ENCODE peak calls at places on chromosomes 4 and X, in five cellular contexts. One of them, this sample, is unnamed.

GRCh38 chr4:4659871-4660651 is 118.2 kb upstream of the STX18 start:
- DNase-seq in SK-N-SH: no peak
- DNase-seq in GM12878: no peak
- DNase-seq in K562: peak; percentile 44
- DNase-seq in HepG2: no peak
- DNase-seq in this sample: no peak

GRCh38 chr4:40579983-40580382 is 49.7 kb downstream of the RBM47 start:
- DNase-seq in SK-N-SH: no peak
- DNase-seq in GM12878: no peak
- DNase-seq in K562: no peak
- DNase-seq in HepG2: no peak
- DNase-seq in this sample: no peak

GRCh38 chrX:110310896-110311295 is 7.0 kb downstream of the AMMECR1 start:
- DNase-seq in SK-N-SH: no peak
- DNase-seq in GM12878: no peak
- DNase-seq in K562: peak; percentile 15
- DNase-seq in HepG2: no peak
- DNase-seq in this sample: no peak

GRCh38 chr4:151917145-151917775 is 156.5 kb upstream of the GATB start:
- DNase-seq in SK-N-SH: no peak
- DNase-seq in GM12878: no peak
- DNase-seq in K562: no peak
- DNase-seq in HepG2: no peak
- DNase-seq in this sample: no peak

GRCh38 chr4:83213640-83214039 is 71.0 kb downstream of the COQ2 start:
- DNase-seq in SK-N-SH: no peak
- DNase-seq in GM12878: no peak
- DNase-seq in K562: no peak
- DNase-seq in HepG2: no peak
- DNase-seq in this sample: no peak

GRCh38 chr4:184080674-184081073 is 137.0 kb downstream of the ENPP6 start:
- DNase-seq in SK-N-SH: no peak
- DNase-seq in GM12878: no peak
- DNase-seq in K562: no peak
- DNase-seq in HepG2: peak; percentile 29
- DNase-seq in this sample: no peak

GRCh38 chr4:121951570-121952110 is at the start of gene TRPC3:
- DNase-seq in SK-N-SH: peak; percentile 69
- DNase-seq in GM12878: no peak
- DNase-seq in K562: peak; percentile 43
- DNase-seq in HepG2: no peak
- DNase-seq in this sample: peak; percentile 3

GRCh38 chrX:94524867-94525266 is 850.9 kb downstream of the FAM133A start:
- DNase-seq in SK-N-SH: peak; percentile 7
- DNase-seq in GM12878: no peak
- DNase-seq in K562: peak; percentile 5
- DNase-seq in HepG2: no peak
- DNase-seq in this sample: no peak

GRCh38 chrX:122622800-122623199 is 561.3 kb upstream of the GRIA3 start:
- DNase-seq in SK-N-SH: no peak
- DNase-seq in GM12878: no peak
- DNase-seq in K562: no peak
- DNase-seq in HepG2: no peak
- DNase-seq in this sample: no peak

GRCh38 chr4:137519406-137519805 is 12.9 kb downstream of the PCDH18 start:
- DNase-seq in SK-N-SH: no peak
- DNase-seq in GM12878: no peak
- DNase-seq in K562: no peak
- DNase-seq in HepG2: no peak
- DNase-seq in this sample: no peak

GRCh38 chrX:11351375-11352295 is 58.4 kb downstream of the AMELX start:
- DNase-seq in SK-N-SH: no peak
- DNase-seq in GM12878: no peak
- DNase-seq in K562: no peak
- DNase-seq in HepG2: no peak
- DNase-seq in this sample: no peak

GRCh38 chrX:68874076-68874475 is 45.3 kb downstream of the EFNB1 start:
- DNase-seq in SK-N-SH: no peak
- DNase-seq in GM12878: no peak
- DNase-seq in K562: no peak
- DNase-seq in HepG2: no peak
- DNase-seq in this sample: no peak

GRCh38 chr4:153963216-153963615 is 174.3 kb upstream of the SFRP2 start:
- DNase-seq in SK-N-SH: no peak
- DNase-seq in GM12878: no peak
- DNase-seq in K562: no peak
- DNase-seq in HepG2: no peak
- DNase-seq in this sample: no peak

GRCh38 chrX:31349515-31349914 is 277.7 kb upstream of the FTHL17 start:
- DNase-seq in SK-N-SH: no peak
- DNase-seq in GM12878: no peak
- DNase-seq in K562: no peak
- DNase-seq in HepG2: no peak
- DNase-seq in this sample: no peak

GRCh38 chr4:106565727-106566126 is 197.1 kb upstream of the GIMD1 start:
- DNase-seq in SK-N-SH: no peak
- DNase-seq in GM12878: no peak
- DNase-seq in K562: no peak
- DNase-seq in HepG2: no peak
- DNase-seq in this sample: no peak

GRCh38 chr4:10579700-10580099 is 104.9 kb downstream of the CLNK start:
- DNase-seq in SK-N-SH: no peak
- DNase-seq in GM12878: no peak
- DNase-seq in K562: no peak
- DNase-seq in HepG2: no peak
- DNase-seq in this sample: no peak

GRCh38 chr4:130026185-130026584 is 930.2 kb downstream of the C4orf33 start:
- DNase-seq in SK-N-SH: no peak
- DNase-seq in GM12878: no peak
- DNase-seq in K562: no peak
- DNase-seq in HepG2: no peak
- DNase-seq in this sample: no peak

GRCh38 chrX:118698516-118699247 is 28.7 kb upstream of the IL13RA1 start:
- DNase-seq in SK-N-SH: no peak
- DNase-seq in GM12878: no peak
- DNase-seq in K562: no peak
- DNase-seq in HepG2: no peak
- DNase-seq in this sample: peak; percentile 83

GRCh38 chr4:55524844-55525571 is 21.7 kb downstream of the CLOCK start:
- DNase-seq in SK-N-SH: no peak
- DNase-seq in GM12878: no peak
- DNase-seq in K562: no peak
- DNase-seq in HepG2: no peak
- DNase-seq in this sample: no peak

GRCh38 chrX:53716328-53717088 is 30.0 kb upstream of the HUWE1 start:
- DNase-seq in SK-N-SH: no peak
- DNase-seq in GM12878: peak; percentile 87
- DNase-seq in K562: no peak
- DNase-seq in HepG2: no peak
- DNase-seq in this sample: no peak

GRCh38 chrX:155505296-155505695 is 46.9 kb upstream of the F8A3 start:
- DNase-seq in SK-N-SH: no peak
- DNase-seq in GM12878: no peak
- DNase-seq in K562: no peak
- DNase-seq in HepG2: no peak
- DNase-seq in this sample: no peak

GRCh38 chr4:113212613-113213012 is 163.2 kb downstream of the ANK2 start:
- DNase-seq in SK-N-SH: no peak
- DNase-seq in GM12878: no peak
- DNase-seq in K562: no peak
- DNase-seq in HepG2: no peak
- DNase-seq in this sample: no peak
- TF ChIP-seq REST in SK-N-SH: no peak
- TF ChIP-seq REST in GM12878: no peak
- TF ChIP-seq REST in K562: no peak
- TF ChIP-seq REST in HepG2: no peak
- TF ChIP-seq REST in this sample: no peak

DNA sequence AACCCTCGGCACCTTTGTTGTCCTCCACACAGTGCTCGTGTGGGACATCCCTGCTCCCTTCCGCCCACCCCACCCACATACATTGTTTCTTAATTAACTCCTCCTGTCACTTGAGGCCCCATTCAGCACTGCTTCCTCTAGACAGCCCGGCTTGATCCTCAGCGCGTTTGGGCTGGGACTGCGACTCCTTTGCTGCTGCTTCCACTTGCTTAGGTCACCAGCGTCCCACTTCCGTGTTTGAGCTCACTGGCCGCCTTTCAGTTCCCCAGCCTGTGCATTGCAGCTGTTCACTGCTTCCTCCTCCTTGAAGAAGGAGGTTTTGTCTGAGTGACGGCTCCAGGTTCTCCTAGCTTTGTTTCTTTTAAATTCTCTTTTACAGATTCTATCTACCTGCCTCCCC is 16.1 kb downstream of the RNF4 start:
- DNase-seq in SK-N-SH: no peak
- DNase-seq in GM12878: peak; percentile 62
- DNase-seq in K562: no peak
- DNase-seq in HepG2: no peak
- DNase-seq in this sample: peak; percentile 92
- TF ChIP-seq POLR2AphosphoS5 in SK-N-SH: no peak
- TF ChIP-seq POLR2AphosphoS5 in GM12878: peak; percentile 57
- TF ChIP-seq POLR2AphosphoS5 in K562: no peak
- TF ChIP-seq POLR2AphosphoS5 in HepG2: no peak
- TF ChIP-seq POLR2AphosphoS5 in this sample: peak; percentile 72

DNA sequence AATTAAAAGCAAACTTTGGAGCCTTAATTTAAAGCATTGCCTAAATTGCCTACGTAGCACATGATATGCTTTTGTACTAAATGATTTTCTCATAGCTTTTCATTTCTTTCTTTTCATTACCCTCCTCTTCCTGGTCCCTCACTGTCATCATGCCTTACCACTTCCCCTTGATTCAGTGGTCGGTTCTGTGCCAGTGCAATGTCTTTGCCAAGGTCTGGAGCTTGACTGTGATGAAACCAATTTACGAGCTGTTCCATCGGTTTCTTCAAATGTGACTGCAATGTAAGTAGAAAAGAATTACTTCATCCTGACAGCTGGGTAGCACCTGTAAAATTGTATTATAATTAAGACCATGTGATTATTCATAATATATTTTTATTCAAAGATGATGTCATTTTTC is 72.5 kb downstream of the C4orf46 start:
- DNase-seq in SK-N-SH: no peak
- DNase-seq in GM12878: no peak
- DNase-seq in K562: no peak
- DNase-seq in HepG2: no peak
- DNase-seq in this sample: peak; percentile 41
- TF ChIP-seq GABPA in SK-N-SH: no peak
- TF ChIP-seq GABPA in GM12878: no peak
- TF ChIP-seq GABPA in K562: no peak
- TF ChIP-seq GABPA in HepG2: no peak
- TF ChIP-seq GABPA in this sample: peak; percentile 57

GRCh38 chr4:38673109-38673978 is 9.3 kb downstream of the KLF3 start:
- DNase-seq in SK-N-SH: peak; percentile 21
- DNase-seq in GM12878: no peak
- DNase-seq in K562: peak; percentile 84
- DNase-seq in HepG2: peak; percentile 95
- DNase-seq in this sample: no peak
- TF ChIP-seq REST in SK-N-SH: no peak
- TF ChIP-seq REST in GM12878: no peak
- TF ChIP-seq REST in K562: no peak
- TF ChIP-seq REST in HepG2: no peak
- TF ChIP-seq REST in this sample: no peak

GRCh38 chr4:140037353-140038030 is 116.5 kb downstream of the MAML3 start:
- DNase-seq in SK-N-SH: no peak
- DNase-seq in GM12878: no peak
- DNase-seq in K562: no peak
- DNase-seq in HepG2: peak; percentile 77
- DNase-seq in this sample: no peak
- TF ChIP-seq POLR2AphosphoS5 in SK-N-SH: peak; percentile 29
- TF ChIP-seq POLR2AphosphoS5 in GM12878: no peak
- TF ChIP-seq POLR2AphosphoS5 in K562: no peak
- TF ChIP-seq POLR2AphosphoS5 in HepG2: no peak
- TF ChIP-seq POLR2AphosphoS5 in this sample: no peak

DNA sequence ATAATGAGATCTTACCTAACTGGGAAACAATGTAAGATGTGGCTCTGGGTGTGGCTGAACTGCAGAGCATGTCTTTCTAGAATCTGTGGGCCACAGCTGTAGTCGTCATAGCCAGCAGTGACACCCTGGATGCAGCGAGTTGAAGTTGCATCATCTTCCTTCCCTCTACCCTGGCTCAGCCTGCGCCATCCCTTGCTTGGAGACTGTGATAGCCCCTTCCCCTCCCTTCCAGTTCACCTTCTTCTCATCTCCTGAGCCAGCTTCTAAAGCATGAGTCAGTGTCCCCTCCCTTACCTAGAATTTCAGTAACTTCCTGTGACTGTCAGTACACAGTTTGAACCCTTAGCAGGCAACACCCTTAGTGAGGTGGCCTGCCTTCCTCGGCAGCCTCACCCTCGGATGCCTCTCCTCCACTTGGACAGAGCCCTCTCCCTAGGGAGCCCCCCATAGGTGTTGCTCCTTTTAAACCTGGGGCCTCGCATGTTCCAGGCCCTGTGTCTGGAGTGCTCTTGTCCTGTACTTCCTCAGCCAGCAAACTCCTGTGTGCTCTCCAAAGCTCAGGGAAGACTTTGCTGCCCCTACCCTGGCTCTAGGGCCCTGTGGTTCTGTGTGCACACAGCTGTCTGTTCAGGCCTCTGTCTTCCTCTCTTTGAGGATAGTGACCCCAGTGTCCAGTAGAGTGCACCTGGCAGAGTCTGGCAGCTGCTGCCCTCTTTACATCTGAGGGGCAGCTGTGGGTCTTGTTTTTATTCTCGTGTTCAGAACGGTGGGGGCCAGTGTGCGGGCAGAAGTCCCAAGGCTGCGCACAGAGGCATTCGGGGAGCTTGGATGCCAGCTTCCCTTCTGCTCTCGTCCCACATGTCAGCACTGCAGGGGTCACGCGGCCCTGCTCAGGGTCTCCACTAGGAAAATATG is 43.7 kb upstream of the TADA2B start:
- DNase-seq in SK-N-SH: no peak
- DNase-seq in GM12878: no peak
- DNase-seq in K562: no peak
- DNase-seq in HepG2: no peak
- DNase-seq in this sample: peak; percentile 73
- TF ChIP-seq GABPA in SK-N-SH: no peak
- TF ChIP-seq GABPA in GM12878: no peak
- TF ChIP-seq GABPA in K562: no peak
- TF ChIP-seq GABPA in HepG2: no peak
- TF ChIP-seq GABPA in this sample: no peak

DNA sequence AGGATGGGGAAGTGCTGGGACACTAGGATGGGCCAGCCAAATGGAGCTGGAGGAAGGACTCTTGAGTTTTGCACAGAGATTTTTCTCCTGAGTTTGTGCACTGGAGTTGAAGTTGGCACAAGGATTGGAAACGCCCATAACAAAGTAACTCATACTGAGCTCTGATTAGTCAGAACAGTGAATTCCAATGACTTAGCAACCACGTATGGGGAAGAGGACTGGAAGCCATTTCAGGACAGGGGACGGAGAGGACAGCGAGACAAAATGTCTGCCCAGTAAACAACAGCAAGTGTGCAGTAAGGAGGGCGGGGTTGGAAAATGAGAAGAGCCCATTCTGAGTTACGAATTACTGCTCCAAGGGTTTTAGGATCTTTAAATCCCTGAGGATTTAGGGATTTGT is 5.9 kb downstream of the RIPPLY1 start:
- DNase-seq in SK-N-SH: no peak
- DNase-seq in GM12878: no peak
- DNase-seq in K562: no peak
- DNase-seq in HepG2: no peak
- DNase-seq in this sample: no peak
- TF ChIP-seq REST in SK-N-SH: no peak
- TF ChIP-seq REST in GM12878: no peak
- TF ChIP-seq REST in K562: no peak
- TF ChIP-seq REST in HepG2: no peak
- TF ChIP-seq REST in this sample: no peak

This sample was measured in HL-60.